ENCODE peak calls at places on chromosomes 11 and 22, in four cellular contexts. U is GM13977; Y is NCI-H1092; G is stimulated activated naive CD8-positive, alpha-beta T cell treated with anti-CD3 and anti-CD28 coated beads, Interleukin-15, amount 100 ng/mL, for 72 hours. N is an unnamed sample.

GRCh38 chr22:19597399-19597735 is 73.2 kb upstream of the CLDN5 start:
- DNase-seq in Y (no peak), G (no peak), U (peak), N (no peak)

GRCh38 chr11:43532046-43532445 is 148.5 kb upstream of the HSD17B12 start:
- DNase-seq in U (no peak), G (no peak), Y (no peak), N (no peak)

GRCh38 chr22:29700949-29701927 is 18.6 kb upstream of the CABP7 start:
- DNase-seq in G (no peak), U (peak), Y (peak), N (no peak)

GRCh38 chr11:33668468-33668825 is 32.2 kb downstream of the C11orf91 start:
- DNase-seq in G (no peak), U (no peak), Y (peak), N (no peak)

GRCh38 chr11:120554771-120555432 is 43.4 kb downstream of the GRIK4 start:
- DNase-seq in Y (no peak), U (peak), G (no peak), N (no peak)

GRCh38 chr11:61949169-61950034 is 749 bp upstream of the BEST1 start:
- DNase-seq in G (no peak), Y (peak), U (no peak), N (no peak)

GRCh38 chr11:128733440-128734115 is 39.7 kb downstream of the FLI1 start:
- DNase-seq in Y (no peak), G (no peak), U (no peak), N (no peak)

GRCh38 chr11:72364754-72365153 is 69.6 kb downstream of the CLPB start:
- DNase-seq in U (no peak), G (no peak), Y (no peak), N (no peak)

GRCh38 chr11:69912911-69913451 is 93.8 kb upstream of the FGF3 start:
- DNase-seq in G (no peak), Y (no peak), U (no peak), N (no peak)

GRCh38 chr11:13535819-13536218 is 40.0 kb upstream of the PTH start:
- DNase-seq in U (no peak), G (no peak), Y (no peak), N (no peak)

GRCh38 chr11:91261513-91261912 is 963.1 kb upstream of the FAT3 start:
- DNase-seq in Y (no peak), U (no peak), G (no peak), N (no peak)

GRCh38 chr11:2885676-2886081 is at the start of gene CDKN1C:
- DNase-seq in G (peak), U (peak), Y (peak), N (peak)

GRCh38 chr11:33970984-33971466 is 79.1 kb upstream of the LMO2 start:
- DNase-seq in Y (peak), G (no peak), U (peak), N (peak)